ENCODE peak calls at places on chromosomes 11 and 22, in five cellular contexts. H is fibroblast of mammary gland; D is activated CD4-positive, alpha-beta T cell treated with anti-CD3 and anti-CD28 coated beads, Interleukin-2, amount 50 U/mL, for 1 hour; K is activated naive CD4-positive, alpha-beta T cell; Z is NCI-H1694. G is an unnamed sample.

GRCh38 chr11:73972187-73972586 is 10.5 kb downstream of the UCP2 start:
- DNase-seq in H (no peak), D (no peak), K (no peak), Z (no peak), G (no peak)

GRCh38 chr11:102576350-102576749 is 45.8 kb upstream of the MMP7 start:
- DNase-seq in H (no peak), D (no peak), K (no peak), Z (no peak), G (no peak)

GRCh38 chr22:24357547-24357946 is 69.9 kb upstream of the ADORA2A start:
- DNase-seq in H (no peak), D (no peak), K (no peak), Z (no peak), G (no peak)

GRCh38 chr11:29119116-29119515 is 897.7 kb downstream of the KCNA4 start:
- DNase-seq in H (peak), D (no peak), K (no peak), Z (no peak), G (no peak)

GRCh38 chr11:117759305-117759704 is 37.7 kb downstream of the DSCAML1 start:
- DNase-seq in H (no peak), D (no peak), K (no peak), Z (no peak), G (no peak)

GRCh38 chr22:30044369-30044768 is 35.9 kb upstream of the HORMAD2 start:
- DNase-seq in H (peak), D (no peak), K (no peak), Z (no peak), G (no peak)

GRCh38 chr22:50217543-50218152 is 16.8 kb downstream of the SELENOO start:
- DNase-seq in H (no peak), D (no peak), K (no peak), Z (no peak), G (no peak)

GRCh38 chr11:34165786-34166557 is 60.5 kb downstream of the NAT10 start:
- DNase-seq in H (peak), D (no peak), K (no peak), Z (no peak), G (no peak)

GRCh38 chr11:72228844-72229231 is 4.3 kb downstream of the INPPL1 start:
- DNase-seq in H (no peak), D (no peak), K (no peak), Z (no peak), G (no peak)

GRCh38 chr11:103109818-103110388 is 677 bp downstream of the DYNC2H1 start:
- DNase-seq in H (peak), D (no peak), K (no peak), Z (no peak), G (no peak)

GRCh38 chr22:35830305-35830704 is 112.6 kb downstream of the APOL5 start:
- DNase-seq in H (no peak), D (no peak), K (no peak), Z (no peak), G (no peak)

GRCh38 chr11:59164028-59164427 is 7.9 kb upstream of the DTX4 start:
- DNase-seq in H (no peak), D (no peak), K (no peak), Z (no peak), G (no peak)

GRCh38 chr11:94557391-94557790 is 9.8 kb upstream of the PIWIL4 start:
- DNase-seq in H (peak), D (no peak), K (no peak), Z (no peak), G (no peak)

GRCh38 chr11:117300301-117300700 is 9.2 kb downstream of the BACE1-AS start:
- DNase-seq in H (peak), D (no peak), K (no peak), Z (no peak), G (no peak)

GRCh38 chr11:35139883-35140282 is 912 bp downstream of the CD44 start:
- DNase-seq in H (no peak), D (no peak), K (no peak), Z (no peak), G (no peak)

GRCh38 chr11:65645710-65646109 is 7.8 kb downstream of the SIPA1 start:
- DNase-seq in H (peak), D (no peak), K (no peak), Z (no peak), G (no peak)

GRCh38 chr22:45503816-45504702 is 1.4 kb downstream of the FBLN1 start:
- DNase-seq in H (peak), D (no peak), K (no peak), Z (no peak), G (no peak)

GRCh38 chr22:23256986-23257888 is 76.9 kb downstream of the BCR start:
- DNase-seq in H (peak), D (no peak), K (no peak), Z (no peak), G (no peak)

GRCh38 chr11:67301951-67302516 is 1.3 kb upstream of the SSH3 start:
- DNase-seq in H (peak), D (no peak), K (no peak), Z (peak), G (no peak)

GRCh38 chr11:13038366-13038765 is 29.2 kb downstream of the RASSF10 start:
- DNase-seq in H (peak), D (no peak), K (no peak), Z (no peak), G (no peak)

GRCh38 chr11:69892237-69892985 is 73.2 kb upstream of the FGF3 start:
- DNase-seq in H (no peak), D (no peak), K (no peak), Z (no peak), G (no peak)

GRCh38 chr11:36441610-36442208 is 68.4 kb downstream of the TRAF6 start:
- DNase-seq in H (no peak), D (no peak), K (no peak), Z (no peak), G (no peak)

GRCh38 chr22:25754527-25755202 is 12.7 kb downstream of the MYO18B start:
- DNase-seq in H (peak), D (no peak), K (no peak), Z (no peak), G (no peak)

GRCh38 chr11:68962527-68963250 is 18.1 kb downstream of the MRGPRD start:
- DNase-seq in H (no peak), D (peak), K (no peak), Z (no peak), G (no peak)

GRCh38 chr11:94550513-94550912 is 6.8 kb downstream of the FUT4 start:
- DNase-seq in H (no peak), D (no peak), K (no peak), Z (no peak), G (no peak)

GRCh38 chr11:77082838-77083552 is 16.2 kb downstream of the CAPN5 start:
- DNase-seq in H (peak), D (peak), K (no peak), Z (no peak), G (no peak)

GRCh38 chr22:23393721-23394320 is 186.3 kb downstream of the IGLL1 start:
- DNase-seq in H (no peak), D (no peak), K (no peak), Z (no peak), G (no peak)

G was measured in omental fat pad.